ENCODE peak calls at places on chromosome 10, in eight cellular contexts. One of them, this sample, is unnamed.
A peak's percentile ranks its signal among the peaks of the same experiment; 100 is the strongest.

GRCh38 chr10:69883256-69883655 is 81.5 kb downstream of the COL13A1 start:
- DNase-seq in stimulated activated CD8-positive, alpha-beta memory T cell treated with anti-CD3 and anti-CD28 coated beads, Interleukin-4, amount 100 ng/mL, for 1 hour: no peak
- DNase-seq in stimulated activated CD4-positive, alpha-beta T cell treated with anti-CD3 and anti-CD28 coated beads, Interleukin-1b, Interleukin-23, amount 100 ng/mL, for 24 hours: no peak
- DNase-seq in NCI-H460: no peak
- DNase-seq in A549: peak; percentile 31
- DNase-seq in COR-L47: no peak
- DNase-seq in NCI-H1417 treated with DMSO at 0.1 percent for 48 hours: no peak
- DNase-seq in HuH-7: peak; percentile 56
- DNase-seq in this sample: no peak

GRCh38 chr10:60182691-60183090 is 207.0 kb downstream of the ANK3 start:
- DNase-seq in stimulated activated CD8-positive, alpha-beta memory T cell treated with anti-CD3 and anti-CD28 coated beads, Interleukin-4, amount 100 ng/mL, for 1 hour: no peak
- DNase-seq in stimulated activated CD4-positive, alpha-beta T cell treated with anti-CD3 and anti-CD28 coated beads, Interleukin-1b, Interleukin-23, amount 100 ng/mL, for 24 hours: no peak
- DNase-seq in NCI-H460: no peak
- DNase-seq in A549: no peak
- DNase-seq in COR-L47: no peak
- DNase-seq in NCI-H1417 treated with DMSO at 0.1 percent for 48 hours: no peak
- DNase-seq in HuH-7: no peak
- DNase-seq in this sample: no peak

GRCh38 chr10:48887982-48888381 is 51.7 kb downstream of the LRRC18 start:
- DNase-seq in stimulated activated CD8-positive, alpha-beta memory T cell treated with anti-CD3 and anti-CD28 coated beads, Interleukin-4, amount 100 ng/mL, for 1 hour: no peak
- DNase-seq in stimulated activated CD4-positive, alpha-beta T cell treated with anti-CD3 and anti-CD28 coated beads, Interleukin-1b, Interleukin-23, amount 100 ng/mL, for 24 hours: no peak
- DNase-seq in NCI-H460: no peak
- DNase-seq in A549: no peak
- DNase-seq in COR-L47: no peak
- DNase-seq in NCI-H1417 treated with DMSO at 0.1 percent for 48 hours: no peak
- DNase-seq in HuH-7: no peak
- DNase-seq in this sample: no peak

GRCh38 chr10:132101529-132101928 is 35.8 kb downstream of the JAKMIP3 start:
- DNase-seq in stimulated activated CD8-positive, alpha-beta memory T cell treated with anti-CD3 and anti-CD28 coated beads, Interleukin-4, amount 100 ng/mL, for 1 hour: no peak
- DNase-seq in stimulated activated CD4-positive, alpha-beta T cell treated with anti-CD3 and anti-CD28 coated beads, Interleukin-1b, Interleukin-23, amount 100 ng/mL, for 24 hours: no peak
- DNase-seq in NCI-H460: no peak
- DNase-seq in A549: no peak
- DNase-seq in COR-L47: no peak
- DNase-seq in NCI-H1417 treated with DMSO at 0.1 percent for 48 hours: no peak
- DNase-seq in HuH-7: no peak
- DNase-seq in this sample: no peak

GRCh38 chr10:91536101-91536500 is 96.8 kb downstream of the PPP1R3C start:
- DNase-seq in stimulated activated CD8-positive, alpha-beta memory T cell treated with anti-CD3 and anti-CD28 coated beads, Interleukin-4, amount 100 ng/mL, for 1 hour: no peak
- DNase-seq in stimulated activated CD4-positive, alpha-beta T cell treated with anti-CD3 and anti-CD28 coated beads, Interleukin-1b, Interleukin-23, amount 100 ng/mL, for 24 hours: no peak
- DNase-seq in NCI-H460: no peak
- DNase-seq in A549: no peak
- DNase-seq in COR-L47: no peak
- DNase-seq in NCI-H1417 treated with DMSO at 0.1 percent for 48 hours: no peak
- DNase-seq in HuH-7: no peak
- DNase-seq in this sample: no peak

GRCh38 chr10:5488272-5489161 is 10.9 kb downstream of the CALML5 start:
- DNase-seq in stimulated activated CD8-positive, alpha-beta memory T cell treated with anti-CD3 and anti-CD28 coated beads, Interleukin-4, amount 100 ng/mL, for 1 hour: no peak
- DNase-seq in stimulated activated CD4-positive, alpha-beta T cell treated with anti-CD3 and anti-CD28 coated beads, Interleukin-1b, Interleukin-23, amount 100 ng/mL, for 24 hours: no peak
- DNase-seq in NCI-H460: no peak
- DNase-seq in A549: no peak
- DNase-seq in COR-L47: peak; percentile 6
- DNase-seq in NCI-H1417 treated with DMSO at 0.1 percent for 48 hours: no peak
- DNase-seq in HuH-7: peak; percentile 55
- DNase-seq in this sample: no peak

GRCh38 chr10:90856964-90857634 is 740 bp downstream of the HTR7 start:
- DNase-seq in stimulated activated CD8-positive, alpha-beta memory T cell treated with anti-CD3 and anti-CD28 coated beads, Interleukin-4, amount 100 ng/mL, for 1 hour: no peak
- DNase-seq in stimulated activated CD4-positive, alpha-beta T cell treated with anti-CD3 and anti-CD28 coated beads, Interleukin-1b, Interleukin-23, amount 100 ng/mL, for 24 hours: peak; percentile 2
- DNase-seq in NCI-H460: no peak
- DNase-seq in A549: no peak
- DNase-seq in COR-L47: no peak
- DNase-seq in NCI-H1417 treated with DMSO at 0.1 percent for 48 hours: no peak
- DNase-seq in HuH-7: no peak
- DNase-seq in this sample: no peak

GRCh38 chr10:98266647-98267046 is 1.3 kb downstream of the LOXL4 start:
- DNase-seq in stimulated activated CD8-positive, alpha-beta memory T cell treated with anti-CD3 and anti-CD28 coated beads, Interleukin-4, amount 100 ng/mL, for 1 hour: no peak
- DNase-seq in stimulated activated CD4-positive, alpha-beta T cell treated with anti-CD3 and anti-CD28 coated beads, Interleukin-1b, Interleukin-23, amount 100 ng/mL, for 24 hours: no peak
- DNase-seq in NCI-H460: no peak
- DNase-seq in A549: no peak
- DNase-seq in COR-L47: no peak
- DNase-seq in NCI-H1417 treated with DMSO at 0.1 percent for 48 hours: no peak
- DNase-seq in HuH-7: no peak
- DNase-seq in this sample: no peak

GRCh38 chr10:81215498-81215897 is 659.5 kb upstream of the NRG3 start:
- DNase-seq in stimulated activated CD8-positive, alpha-beta memory T cell treated with anti-CD3 and anti-CD28 coated beads, Interleukin-4, amount 100 ng/mL, for 1 hour: no peak
- DNase-seq in stimulated activated CD4-positive, alpha-beta T cell treated with anti-CD3 and anti-CD28 coated beads, Interleukin-1b, Interleukin-23, amount 100 ng/mL, for 24 hours: no peak
- DNase-seq in NCI-H460: no peak
- DNase-seq in A549: no peak
- DNase-seq in COR-L47: no peak
- DNase-seq in NCI-H1417 treated with DMSO at 0.1 percent for 48 hours: no peak
- DNase-seq in HuH-7: no peak
- DNase-seq in this sample: no peak

GRCh38 chr10:3623746-3624145 is 161.3 kb downstream of the KLF6 start:
- DNase-seq in stimulated activated CD8-positive, alpha-beta memory T cell treated with anti-CD3 and anti-CD28 coated beads, Interleukin-4, amount 100 ng/mL, for 1 hour: no peak
- DNase-seq in stimulated activated CD4-positive, alpha-beta T cell treated with anti-CD3 and anti-CD28 coated beads, Interleukin-1b, Interleukin-23, amount 100 ng/mL, for 24 hours: no peak
- DNase-seq in NCI-H460: peak; percentile 26
- DNase-seq in A549: no peak
- DNase-seq in COR-L47: no peak
- DNase-seq in NCI-H1417 treated with DMSO at 0.1 percent for 48 hours: no peak
- DNase-seq in HuH-7: no peak
- DNase-seq in this sample: no peak

GRCh38 chr10:5817322-5818047 is 4.3 kb upstream of the GDI2 start:
- DNase-seq in stimulated activated CD8-positive, alpha-beta memory T cell treated with anti-CD3 and anti-CD28 coated beads, Interleukin-4, amount 100 ng/mL, for 1 hour: no peak
- DNase-seq in stimulated activated CD4-positive, alpha-beta T cell treated with anti-CD3 and anti-CD28 coated beads, Interleukin-1b, Interleukin-23, amount 100 ng/mL, for 24 hours: no peak
- DNase-seq in NCI-H460: no peak
- DNase-seq in A549: no peak
- DNase-seq in COR-L47: no peak
- DNase-seq in NCI-H1417 treated with DMSO at 0.1 percent for 48 hours: no peak
- DNase-seq in HuH-7: no peak
- DNase-seq in this sample: no peak

GRCh38 chr10:73906524-73907447 is 4.1 kb upstream of the PLAU start:
- DNase-seq in stimulated activated CD8-positive, alpha-beta memory T cell treated with anti-CD3 and anti-CD28 coated beads, Interleukin-4, amount 100 ng/mL, for 1 hour: no peak
- DNase-seq in stimulated activated CD4-positive, alpha-beta T cell treated with anti-CD3 and anti-CD28 coated beads, Interleukin-1b, Interleukin-23, amount 100 ng/mL, for 24 hours: no peak
- DNase-seq in NCI-H460: peak; percentile 47
- DNase-seq in A549: peak; percentile 94
- DNase-seq in COR-L47: no peak
- DNase-seq in NCI-H1417 treated with DMSO at 0.1 percent for 48 hours: no peak
- DNase-seq in HuH-7: no peak
- DNase-seq in this sample: no peak

GRCh38 chr10:17001297-17001744 is 128.3 kb downstream of the CUBN start:
- DNase-seq in stimulated activated CD8-positive, alpha-beta memory T cell treated with anti-CD3 and anti-CD28 coated beads, Interleukin-4, amount 100 ng/mL, for 1 hour: no peak
- DNase-seq in stimulated activated CD4-positive, alpha-beta T cell treated with anti-CD3 and anti-CD28 coated beads, Interleukin-1b, Interleukin-23, amount 100 ng/mL, for 24 hours: no peak
- DNase-seq in NCI-H460: no peak
- DNase-seq in A549: no peak
- DNase-seq in COR-L47: no peak
- DNase-seq in NCI-H1417 treated with DMSO at 0.1 percent for 48 hours: no peak
- DNase-seq in HuH-7: no peak
- DNase-seq in this sample: no peak

GRCh38 chr10:111493024-111493625 is 416.3 kb downstream of the ADRA2A start:
- DNase-seq in stimulated activated CD8-positive, alpha-beta memory T cell treated with anti-CD3 and anti-CD28 coated beads, Interleukin-4, amount 100 ng/mL, for 1 hour: no peak
- DNase-seq in stimulated activated CD4-positive, alpha-beta T cell treated with anti-CD3 and anti-CD28 coated beads, Interleukin-1b, Interleukin-23, amount 100 ng/mL, for 24 hours: no peak
- DNase-seq in NCI-H460: no peak
- DNase-seq in A549: no peak
- DNase-seq in COR-L47: no peak
- DNase-seq in NCI-H1417 treated with DMSO at 0.1 percent for 48 hours: no peak
- DNase-seq in HuH-7: no peak
- DNase-seq in this sample: no peak

GRCh38 chr10:2874963-2875362 is 192.4 kb upstream of the PFKP start:
- DNase-seq in stimulated activated CD8-positive, alpha-beta memory T cell treated with anti-CD3 and anti-CD28 coated beads, Interleukin-4, amount 100 ng/mL, for 1 hour: no peak
- DNase-seq in stimulated activated CD4-positive, alpha-beta T cell treated with anti-CD3 and anti-CD28 coated beads, Interleukin-1b, Interleukin-23, amount 100 ng/mL, for 24 hours: no peak
- DNase-seq in NCI-H460: no peak
- DNase-seq in A549: no peak
- DNase-seq in COR-L47: no peak
- DNase-seq in NCI-H1417 treated with DMSO at 0.1 percent for 48 hours: no peak
- DNase-seq in HuH-7: no peak
- DNase-seq in this sample: no peak

GRCh38 chr10:4902571-4903011 is 60.6 kb upstream of the AKR1C1 start:
- DNase-seq in stimulated activated CD8-positive, alpha-beta memory T cell treated with anti-CD3 and anti-CD28 coated beads, Interleukin-4, amount 100 ng/mL, for 1 hour: no peak
- DNase-seq in stimulated activated CD4-positive, alpha-beta T cell treated with anti-CD3 and anti-CD28 coated beads, Interleukin-1b, Interleukin-23, amount 100 ng/mL, for 24 hours: peak; percentile 5
- DNase-seq in NCI-H460: no peak
- DNase-seq in A549: no peak
- DNase-seq in COR-L47: no peak
- DNase-seq in NCI-H1417 treated with DMSO at 0.1 percent for 48 hours: no peak
- DNase-seq in HuH-7: no peak
- DNase-seq in this sample: no peak

GRCh38 chr10:96918214-96919002 is 86.3 kb downstream of the LCOR start:
- DNase-seq in stimulated activated CD8-positive, alpha-beta memory T cell treated with anti-CD3 and anti-CD28 coated beads, Interleukin-4, amount 100 ng/mL, for 1 hour: no peak
- DNase-seq in stimulated activated CD4-positive, alpha-beta T cell treated with anti-CD3 and anti-CD28 coated beads, Interleukin-1b, Interleukin-23, amount 100 ng/mL, for 24 hours: no peak
- DNase-seq in NCI-H460: no peak
- DNase-seq in A549: no peak
- DNase-seq in COR-L47: no peak
- DNase-seq in NCI-H1417 treated with DMSO at 0.1 percent for 48 hours: no peak
- DNase-seq in HuH-7: no peak
- DNase-seq in this sample: no peak

GRCh38 chr10:100377830-100378229 is 30.8 kb downstream of the SCD start:
- DNase-seq in stimulated activated CD8-positive, alpha-beta memory T cell treated with anti-CD3 and anti-CD28 coated beads, Interleukin-4, amount 100 ng/mL, for 1 hour: no peak
- DNase-seq in stimulated activated CD4-positive, alpha-beta T cell treated with anti-CD3 and anti-CD28 coated beads, Interleukin-1b, Interleukin-23, amount 100 ng/mL, for 24 hours: no peak
- DNase-seq in NCI-H460: no peak
- DNase-seq in A549: no peak
- DNase-seq in COR-L47: no peak
- DNase-seq in NCI-H1417 treated with DMSO at 0.1 percent for 48 hours: no peak
- DNase-seq in HuH-7: no peak
- DNase-seq in this sample: no peak